ENCODE peak calls at places on chromosome 15, in ten cellular contexts. Z, W, N, J, T, I, U, A, V and X are unnamed samples.

GRCh38 chr15:85116066-85116465 is 134.4 kb downstream of the PDE8A start:
- DNase-seq in I (peak; percentile 67), U (no peak), A (no peak), J (no peak), N (no peak), W (no peak), Z (no peak), V (no peak), T (no peak), X (no peak)

GRCh38 chr15:99692825-99693224 is 40.4 kb downstream of the LYSMD4 start:
- DNase-seq in U (no peak), W (no peak), N (no peak), Z (no peak), J (no peak), V (no peak), I (peak; percentile 54), A (no peak), T (no peak), X (no peak)

GRCh38 chr15:47888721-47889120 is 171.4 kb downstream of the SEMA6D start:
- DNase-seq in U (no peak), T (no peak), N (no peak), Z (no peak), I (no peak), J (no peak), A (no peak), V (no peak), W (no peak), X (no peak)

GRCh38 chr15:45448516-45448915 is 70.2 kb upstream of the GATM start:
- DNase-seq in T (no peak), J (no peak), A (peak; percentile 10), W (no peak), Z (peak; percentile 28), I (no peak), N (no peak), V (no peak), U (no peak), X (no peak)

GRCh38 chr15:101255066-101255415 is 3.2 kb upstream of the CHSY1 start:
- DNase-seq in W (no peak), Z (no peak), T (no peak), U (no peak), J (no peak), I (no peak), A (no peak), V (no peak), N (no peak), X (no peak)

GRCh38 chr15:62035256-62035908 is 24.9 kb downstream of the VPS13C start:
- DNase-seq in Z (peak; percentile 81), V (peak; percentile 88), I (peak; percentile 55), T (no peak), A (peak; percentile 78), U (no peak), N (peak; percentile 6), W (peak; percentile 28), J (no peak), X (no peak)

GRCh38 chr15:43509923-43510229 is 7.5 kb upstream of the MAP1A start:
- DNase-seq in Z (no peak), N (no peak), V (peak; percentile 28), T (no peak), W (no peak), U (no peak), A (no peak), J (no peak), I (no peak), X (no peak)

GRCh38 chr15:97521894-97522293 is 438.6 kb upstream of the ARRDC4 start:
- DNase-seq in W (no peak), Z (no peak), I (peak; percentile 20), A (peak; percentile 13), T (no peak), V (peak; percentile 12), J (no peak), U (peak; percentile 4), N (no peak), X (no peak)

GRCh38 chr15:29058903-29059539 is 173.2 kb downstream of the APBA2 start:
- DNase-seq in T (no peak), N (no peak), U (no peak), Z (no peak), I (no peak), W (no peak), V (no peak), J (no peak), A (no peak), X (no peak)

GRCh38 chr15:37931868-37932267 is 2.6 kb upstream of the TMCO5A start:
- DNase-seq in W (peak; percentile 50), T (no peak), Z (peak; percentile 41), U (no peak), V (peak; percentile 70), A (peak; percentile 27), N (peak; percentile 6), J (no peak), I (peak; percentile 33), X (no peak)

GRCh38 chr15:95202569-95203349 is 971.4 kb downstream of the MCTP2 start:
- DNase-seq in Z (peak; percentile 52), A (peak; percentile 3), U (no peak), N (no peak), I (peak; percentile 54), V (peak; percentile 50), T (no peak), W (peak; percentile 4), J (no peak), X (no peak)

GRCh38 chr15:40914013-40914412 is 15.1 kb upstream of the DLL4 start:
- DNase-seq in W (no peak), Z (no peak), U (no peak), A (no peak), J (no peak), T (no peak), I (no peak), N (no peak), V (no peak), X (no peak)

GRCh38 chr15:34794590-34795206 is 651 bp downstream of the ACTC1 start:
- DNase-seq in Z (no peak), I (no peak), J (no peak), V (no peak), N (no peak), A (no peak), U (no peak), T (no peak), W (peak; percentile 16), X (no peak)

GRCh38 chr15:91110407-91110806 is 10.3 kb downstream of the SV2B start:
- DNase-seq in W (no peak), T (no peak), J (no peak), N (no peak), Z (no peak), U (no peak), I (no peak), A (no peak), V (no peak), X (no peak)

GRCh38 chr15:62301993-62302665 is 137.0 kb upstream of the C2CD4B start:
- DNase-seq in I (no peak), J (no peak), N (no peak), U (no peak), A (no peak), T (no peak), V (no peak), W (peak; percentile 45), Z (no peak), X (no peak)

GRCh38 chr15:41958002-41958420 is 14.3 kb downstream of the EHD4 start:
- DNase-seq in Z (no peak), U (no peak), V (no peak), I (no peak), J (no peak), W (no peak), T (no peak), A (no peak), N (no peak), X (no peak)

GRCh38 chr15:32706704-32707103 is 11.1 kb upstream of the GREM1 start:
- DNase-seq in U (no peak), A (peak; percentile 80), I (peak; percentile 63), Z (peak; percentile 86), J (no peak), T (no peak), N (no peak), V (peak; percentile 96), W (peak; percentile 68), X (no peak)

GRCh38 chr15:64857421-64857820 is 15.7 kb downstream of the PLEKHO2 start:
- DNase-seq in N (no peak), W (peak; percentile 76), V (peak; percentile 64), Z (peak; percentile 69), A (peak; percentile 85), T (no peak), U (no peak), J (no peak), I (peak; percentile 85), X (no peak)

GRCh38 chr15:64536244-64536836 is 76.0 kb downstream of the ZNF609 start:
- DNase-seq in Z (peak; percentile 80), N (peak; percentile 53), J (no peak), I (peak; percentile 92), W (peak; percentile 69), U (no peak), A (peak; percentile 88), T (no peak), V (peak; percentile 85), X (no peak)

GRCh38 chr15:69511015-69511414 is 58.4 kb downstream of the RPLP1 start:
- DNase-seq in V (no peak), U (no peak), J (no peak), Z (no peak), N (no peak), T (no peak), I (no peak), W (no peak), A (no peak), X (no peak)

GRCh38 chr15:60343221-60343970 is 54.4 kb downstream of the ANXA2 start:
- DNase-seq in W (no peak), T (no peak), U (no peak), V (no peak), Z (no peak), I (peak; percentile 50), N (no peak), A (peak; percentile 48), J (no peak), X (no peak)

GRCh38 chr15:91593653-91594052 is 259.9 kb upstream of the SLCO3A1 start:
- DNase-seq in W (no peak), I (no peak), J (no peak), V (no peak), N (no peak), A (no peak), T (no peak), Z (no peak), U (no peak), X (no peak)

GRCh38 chr15:64842986-64843561 is 1.4 kb downstream of the PLEKHO2 start:
- DNase-seq in U (no peak), J (no peak), V (peak; percentile 54), I (no peak), N (no peak), W (peak; percentile 64), A (peak; percentile 69), T (peak; percentile 70), Z (peak; percentile 54), X (no peak)

GRCh38 chr15:78726870-78727551 is 84.3 kb downstream of the ADAMTS7 start:
- DNase-seq in V (no peak), Z (peak; percentile 76), W (no peak), N (no peak), T (no peak), J (no peak), A (peak; percentile 27), U (no peak), I (peak; percentile 36), X (no peak)